ENCODE peak calls at places on chromosomes 3 and 15, in seven cellular contexts. I is A549, E is HepG2, F is HL-60, T is SK-N-SH, W is Panc1, H is GM12878. D is an unnamed sample.

GRCh38 chr3:35523838-35524237 is 115.5 kb upstream of the ARPP21 start:
- DNase-seq in I (peak), E (no peak), F (no peak), T (no peak), W (no peak), H (no peak), D (no peak)

GRCh38 chr3:171966533-171967136 is 72.7 kb upstream of the FNDC3B start:
- DNase-seq in I (no peak), E (no peak), F (no peak), T (no peak), W (no peak), H (no peak), D (no peak)

GRCh38 chr15:100372695-100373036 is 30.9 kb upstream of the ADAMTS17 start:
- DNase-seq in I (no peak), E (no peak), F (no peak), T (no peak), W (no peak), H (no peak), D (peak)

GRCh38 chr3:122107171-122107570 is 52.0 kb downstream of the CD86 start:
- DNase-seq in I (no peak), E (no peak), F (no peak), T (no peak), W (no peak), H (no peak), D (no peak)

GRCh38 chr3:42732196-42732828 is 29.7 kb upstream of the HHATL start:
- DNase-seq in I (no peak), E (peak), F (no peak), T (no peak), W (no peak), H (no peak), D (no peak)

GRCh38 chr3:170244566-170244965 is 22.3 kb downstream of the PRKCI start:
- DNase-seq in I (no peak), E (no peak), F (no peak), T (no peak), W (no peak), H (no peak), D (no peak)

GRCh38 chr3:8657804-8658311 is 13.3 kb upstream of the SSUH2 start:
- DNase-seq in I (no peak), E (no peak), F (no peak), T (peak), W (no peak), H (no peak), D (no peak)

GRCh38 chr3:189834462-189834861 is 203.3 kb downstream of the TP63 start:
- DNase-seq in I (no peak), E (no peak), F (no peak), T (no peak), W (no peak), H (no peak), D (no peak)

GRCh38 chr3:19792388-19792787 is 141.6 kb downstream of the EFHB start:
- DNase-seq in I (no peak), E (no peak), F (no peak), T (no peak), W (no peak), H (no peak), D (peak)

GRCh38 chr3:46078712-46079400 is 51.6 kb upstream of the XCR1 start:
- DNase-seq in I (peak), E (peak), F (peak), T (peak), W (peak), H (peak), D (peak)

GRCh38 chr3:66789584-66790237 is 208.4 kb upstream of the KBTBD8 start:
- DNase-seq in I (no peak), E (no peak), F (no peak), T (peak), W (no peak), H (no peak), D (no peak)

GRCh38 chr3:150317469-150317868 is 90.6 kb upstream of the TSC22D2 start:
- DNase-seq in I (peak), E (peak), F (no peak), T (no peak), W (peak), H (no peak), D (no peak)

GRCh38 chr15:92140802-92141201 is 252.9 kb upstream of the ST8SIA2 start:
- DNase-seq in I (no peak), E (no peak), F (no peak), T (no peak), W (no peak), H (no peak), D (no peak)

GRCh38 chr3:154795582-154795981 is 284.5 kb upstream of the MME start:
- DNase-seq in I (no peak), E (no peak), F (no peak), T (no peak), W (no peak), H (no peak), D (no peak)

GRCh38 chr3:146550743-146551510 is 6.5 kb upstream of the PLSCR1 start:
- DNase-seq in I (peak), E (no peak), F (no peak), T (no peak), W (no peak), H (no peak), D (no peak)

GRCh38 chr15:62895905-62896316 is 146.6 kb upstream of the TPM1 start:
- DNase-seq in I (peak), E (peak), F (no peak), T (no peak), W (peak), H (no peak), D (no peak)

GRCh38 chr15:100438570-100438969 is 90.2 kb downstream of the CERS3 start:
- DNase-seq in I (no peak), E (no peak), F (peak), T (peak), W (no peak), H (peak), D (no peak)

GRCh38 chr3:13566769-13567310 is 17.9 kb downstream of the FBLN2 start:
- DNase-seq in I (no peak), E (no peak), F (no peak), T (no peak), W (no peak), H (no peak), D (no peak)

GRCh38 chr15:38145671-38146111 is 106.9 kb upstream of the SPRED1 start:
- DNase-seq in I (no peak), E (no peak), F (no peak), T (no peak), W (no peak), H (no peak), D (no peak)

GRCh38 chr15:82986442-82986780 is 401 bp downstream of the RAMAC start:
- DNase-seq in I (no peak), E (no peak), F (no peak), T (no peak), W (no peak), H (peak), D (no peak)

GRCh38 chr3:45409921-45410320 is 21.5 kb downstream of the LARS2 start:
- DNase-seq in I (no peak), E (no peak), F (no peak), T (no peak), W (no peak), H (no peak), D (no peak)

GRCh38 chr3:188026191-188026968 is 127.6 kb upstream of the LPP start:
- DNase-seq in I (no peak), E (peak), F (no peak), T (no peak), W (no peak), H (no peak), D (no peak)
- TF ChIP-seq REST in I (no peak), E (no peak), F (no peak), T (no peak), W (no peak), H (no peak), D (no peak)

DNA sequence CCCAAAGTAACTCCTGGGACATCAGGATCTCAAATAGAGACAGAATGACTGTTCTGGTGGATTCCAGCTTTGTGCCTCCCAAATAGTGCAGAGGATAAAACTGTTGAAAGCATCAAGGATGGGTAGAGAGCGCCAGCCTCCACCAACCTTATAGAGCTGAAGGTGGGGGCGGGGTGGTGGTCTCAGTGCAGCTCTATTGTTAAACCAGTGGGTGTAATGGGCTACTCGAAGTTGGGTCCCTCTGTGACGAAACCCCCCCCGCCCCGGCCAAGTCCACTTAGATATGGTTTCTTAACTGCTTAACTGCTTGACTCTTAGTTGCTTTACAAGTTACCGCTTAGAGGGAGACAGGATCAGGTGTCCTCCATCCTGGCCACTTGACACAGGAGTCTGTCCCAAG is 22.7 kb downstream of the DHX30 start:
- DNase-seq in I (no peak), E (no peak), F (no peak), T (peak), W (no peak), H (no peak), D (peak)
- TF ChIP-seq REST in I (no peak), E (no peak), F (no peak), T (no peak), W (no peak), H (no peak), D (no peak)

GRCh38 chr15:94965593-94965992 is 734.2 kb downstream of the MCTP2 start:
- DNase-seq in I (no peak), E (no peak), F (no peak), T (no peak), W (no peak), H (no peak), D (no peak)
- TF ChIP-seq REST in I (no peak), E (no peak), F (no peak), T (no peak), W (no peak), H (no peak), D (no peak)

DNA sequence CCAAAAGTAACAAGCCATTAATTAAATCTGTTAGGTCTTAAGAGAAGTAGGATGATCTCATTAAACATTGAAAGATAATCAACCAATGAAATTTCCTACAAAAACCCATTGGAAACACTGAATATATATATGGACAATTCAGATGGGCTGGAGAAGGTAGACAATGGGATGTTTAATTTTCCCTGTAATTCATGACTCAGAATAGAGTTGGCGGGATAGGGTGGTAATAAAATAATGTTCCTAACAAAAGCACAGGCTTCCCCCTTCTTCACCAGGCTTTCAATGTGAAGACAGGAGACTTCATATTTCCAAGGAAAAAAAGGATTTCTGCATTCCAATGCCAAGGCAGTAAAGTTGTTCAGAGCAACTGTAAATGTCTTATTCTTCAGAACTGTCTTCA is 377.2 kb downstream of the FOXP1 start:
- DNase-seq in I (no peak), E (no peak), F (no peak), T (no peak), W (no peak), H (no peak), D (no peak)
- TF ChIP-seq REST in I (no peak), E (no peak), F (no peak), T (no peak), W (no peak), H (no peak), D (no peak)

GRCh38 chr3:73592154-73592877 is 32.4 kb downstream of the PDZRN3 start:
- DNase-seq in I (no peak), E (no peak), F (no peak), T (no peak), W (no peak), H (no peak), D (no peak)
- TF ChIP-seq REST in I (no peak), E (no peak), F (no peak), T (no peak), W (no peak), H (no peak), D (no peak)

DNA sequence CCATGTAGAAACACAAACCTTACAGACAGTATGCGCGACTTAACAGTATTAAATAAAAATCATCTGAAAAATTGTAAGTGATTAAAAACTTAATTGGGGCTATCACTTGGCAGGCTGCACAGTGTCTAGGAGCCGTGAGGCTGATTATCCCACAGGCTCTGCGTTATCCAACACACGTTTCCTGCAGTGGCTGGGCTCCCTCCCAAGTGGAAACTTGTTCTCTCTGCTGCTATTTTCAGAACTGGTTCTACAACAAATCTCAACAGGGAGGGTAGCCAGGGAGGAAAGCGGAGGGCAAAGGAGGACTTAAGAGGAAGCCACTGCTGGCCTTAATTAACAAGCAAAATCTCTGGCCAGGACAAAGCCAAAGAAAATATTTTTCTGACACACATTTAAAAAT is 555.2 kb downstream of the MAGI1 start:
- DNase-seq in I (no peak), E (no peak), F (no peak), T (no peak), W (no peak), H (no peak), D (peak)
- TF ChIP-seq REST in I (no peak), E (no peak), F (no peak), T (no peak), W (no peak), H (no peak), D (no peak)

GRCh38 chr15:99076555-99077308 is 28.1 kb upstream of the SYNM start:
- DNase-seq in I (peak), E (peak), F (peak), T (peak), W (peak), H (peak), D (peak)
- TF ChIP-seq REST in I (no peak), E (no peak), F (no peak), T (no peak), W (no peak), H (no peak), D (no peak)

DNA sequence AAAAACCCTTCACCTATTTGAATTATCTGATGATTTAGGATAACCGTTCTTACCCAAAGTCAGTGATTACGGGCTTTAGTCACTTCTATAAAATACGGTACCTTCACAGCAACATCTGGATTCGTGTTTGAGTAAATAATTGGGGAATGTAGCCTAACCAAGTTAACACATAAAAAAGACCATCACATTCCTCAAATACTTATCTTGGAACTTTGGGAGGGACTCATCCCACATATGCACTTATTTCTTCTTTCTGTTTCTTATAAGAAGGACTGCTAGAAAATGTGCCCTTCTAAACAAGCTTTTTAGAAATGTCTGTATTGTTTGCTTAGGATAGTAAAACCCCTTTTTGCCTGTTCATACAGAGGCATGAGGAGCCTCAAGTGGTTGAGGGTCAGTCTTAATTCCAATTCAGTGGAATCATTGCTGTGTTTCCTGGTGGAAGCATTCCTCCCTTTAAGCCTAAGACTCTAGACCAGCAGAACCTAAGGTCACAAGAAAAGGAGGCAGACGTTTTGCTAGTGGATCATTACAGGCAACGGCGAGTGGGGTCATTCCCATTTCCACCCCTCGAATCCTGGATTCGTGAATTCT is 67.5 kb downstream of the TMEM44 start:
- DNase-seq in I (no peak), E (no peak), F (no peak), T (no peak), W (no peak), H (no peak), D (peak)
- TF ChIP-seq REST in I (no peak), E (no peak), F (no peak), T (no peak), W (no peak), H (no peak), D (no peak)

DNA sequence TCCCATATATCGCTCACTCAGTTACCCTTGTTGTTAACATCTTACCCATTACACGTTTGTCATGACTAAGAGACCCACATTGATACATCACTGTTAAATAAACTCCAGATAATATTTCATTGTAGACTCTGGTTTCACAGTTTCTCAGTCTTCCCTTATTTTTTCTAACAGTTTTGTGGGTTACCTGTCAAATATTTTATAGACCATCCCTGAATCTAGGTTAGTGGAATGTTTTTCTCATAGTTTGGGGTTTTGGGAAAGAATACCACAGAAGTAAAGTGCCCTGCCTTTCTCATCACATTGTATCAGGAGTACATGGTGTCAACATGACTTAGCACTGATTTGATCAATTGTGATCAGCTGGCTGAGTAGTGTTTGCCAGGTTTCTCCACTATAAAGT is 25.8 kb downstream of the RNF111 start:
- DNase-seq in I (no peak), E (no peak), F (no peak), T (no peak), W (no peak), H (no peak), D (no peak)
- TF ChIP-seq REST in I (no peak), E (no peak), F (no peak), T (no peak), W (no peak), H (no peak), D (no peak)

D was measured in GM23338.